ENCODE peak calls at places on chromosomes 16 and 17, in four cellular contexts. W is GM23248, F is cardiac muscle cell, O is HCT116. A is an unnamed sample. For H3K4me1, the result is how much of the 10 kb centered on the place peaks cover.

GRCh38 chr17:78961571-78961970 is 18.2 kb downstream of the LGALS3BP start:
- DNase-seq in O (no peak), W (no peak), F (no peak), A (no peak)

GRCh38 chr17:81926451-81927144 is 937 bp downstream of the MAFG start:
- DNase-seq in O (peak), F (peak), W (peak), A (peak)

GRCh38 chr16:31377210-31377903 is 15.8 kb upstream of the ITGAD start:
- DNase-seq in O (no peak), W (no peak), F (no peak), A (no peak)

GRCh38 chr17:35616506-35616905 is 29.4 kb downstream of the AP2B1 start:
- DNase-seq in W (no peak), F (no peak), O (no peak), A (no peak)

GRCh38 chr16:81715358-81716196 is 63.5 kb upstream of the PLCG2 start:
- DNase-seq in W (no peak), O (no peak), F (no peak), A (no peak)

GRCh38 chr17:77740481-77740880 is 218.0 kb upstream of the TNRC6C start:
- DNase-seq in F (no peak), O (no peak), W (no peak), A (no peak)

GRCh38 chr17:2040942-2041560 is 771 bp upstream of the OVCA2 start:
- DNase-seq in O (no peak), W (no peak), F (no peak), A (no peak)

GRCh38 chr16:12158428-12158827 is 181.9 kb downstream of the SNX29 start:
- DNase-seq in F (peak), W (peak), O (no peak), A (peak)

GRCh38 chr16:3642397-3643094 is 11.9 kb upstream of the DNASE1 start:
- DNase-seq in F (peak), W (no peak), O (peak), A (peak)

GRCh38 chr17:16222406-16222805 is 5.4 kb downstream of the PIGL start:
- DNase-seq in W (no peak), O (no peak), F (no peak), A (no peak)

GRCh38 chr16:17414421-17414820 is 56.3 kb downstream of the XYLT1 start:
- DNase-seq in O (no peak), W (no peak), F (no peak), A (no peak)

GRCh38 chr16:15509593-15510520 is 75.5 kb downstream of the BMERB1 start:
- DNase-seq in O (no peak), F (peak), W (peak), A (no peak)

GRCh38 chr17:44257815-44258750 is 9.9 kb downstream of the SLC4A1 start:
- DNase-seq in W (no peak), O (no peak), F (no peak), A (peak)

GRCh38 chr17:68048996-68049395 is 13.5 kb downstream of the KPNA2 start:
- DNase-seq in O (peak), F (no peak), W (peak), A (no peak)

GRCh38 chr17:47665655-47666054 is 15.9 kb downstream of the KPNB1 start:
- DNase-seq in W (peak), F (peak), O (no peak), A (peak)

GRCh38 chr17:45341389-45342158 is 24.8 kb upstream of the MAP3K14 start:
- DNase-seq in F (peak), O (peak), W (peak), A (peak)

GRCh38 chr17:3959295-3959899 is 4.8 kb downstream of the ATP2A3 start:
- DNase-seq in W (peak), F (peak), O (no peak), A (peak)

GRCh38 chr16:67198238-67198734 is 645 bp upstream of the ELMO3 start:
- DNase-seq in O (peak), F (peak), W (peak), A (peak)

GRCh38 chr16:2596747-2597559 is 59.1 kb downstream of the PDPK1 start:
- DNase-seq in F (no peak), W (no peak), O (no peak), A (peak)
- H3K4me1 ChIP-seq in F (under half), W (under half), O (under half), A (under half)

DNA sequence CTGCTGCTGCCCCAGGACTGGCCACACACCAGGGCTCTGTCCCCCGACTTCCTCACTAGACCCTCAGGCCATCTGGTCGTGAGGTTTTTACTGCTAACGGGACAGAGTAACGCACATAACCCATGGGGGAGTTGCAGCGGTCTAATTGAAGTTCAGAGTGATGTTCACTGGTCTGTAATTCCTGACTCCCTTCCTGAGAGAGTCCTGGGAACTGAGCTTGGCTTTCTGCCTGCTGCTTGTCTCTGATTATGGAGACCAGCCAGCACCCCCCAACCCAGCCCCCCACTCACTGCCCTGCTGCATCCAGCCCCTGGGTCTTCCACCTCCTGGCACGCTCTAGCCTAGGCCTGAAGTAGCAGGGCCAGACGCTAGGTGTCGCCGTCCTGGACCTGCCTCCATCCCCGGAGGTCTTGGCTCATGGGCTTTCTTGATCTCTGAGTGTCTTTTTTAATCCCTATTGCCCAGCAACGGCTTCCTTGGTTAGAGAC is 192.9 kb downstream of the CCDC182 start:
- DNase-seq in O (no peak), W (peak), F (peak), A (no peak)
- H3K4me1 ChIP-seq in O (under half), W (under half), F (under half), A (under half)

DNA sequence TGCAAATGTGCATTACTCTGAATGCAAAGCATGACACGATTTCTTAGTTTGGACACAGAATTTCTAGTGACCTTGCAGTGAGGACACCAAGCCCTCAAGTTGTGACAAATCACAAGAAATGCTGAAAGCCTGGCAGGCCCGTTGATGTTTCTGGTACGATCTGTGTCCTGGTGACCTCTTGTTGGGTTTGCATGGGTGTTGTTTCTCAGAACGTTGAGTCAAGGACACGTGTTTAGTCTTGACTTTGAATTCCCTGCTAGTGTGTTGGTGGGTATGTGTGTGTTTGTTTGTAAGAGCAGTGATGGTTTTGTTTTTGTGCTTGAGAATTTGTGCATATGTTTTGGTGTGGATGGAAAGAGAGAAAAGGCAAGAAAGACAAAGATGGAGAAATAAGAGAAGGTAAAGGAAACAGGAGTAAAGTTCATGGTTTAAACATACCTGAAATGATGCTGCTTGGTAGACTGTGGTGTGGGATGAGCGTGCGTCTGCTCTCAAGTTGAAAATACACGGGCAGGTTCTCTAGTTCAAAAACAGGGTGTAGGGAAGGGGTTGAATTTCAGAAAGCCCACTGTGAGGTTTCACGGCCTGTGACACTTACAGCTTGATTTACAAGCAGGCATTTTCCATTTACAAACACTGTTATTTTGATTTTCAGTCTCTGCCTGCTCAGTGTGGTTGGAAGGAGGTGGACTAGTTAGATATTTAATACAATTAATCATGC is 38.0 kb upstream of the MAF start:
- DNase-seq in O (no peak), W (no peak), F (no peak), A (no peak)
- H3K4me1 ChIP-seq in O (under half), W (under half), F (under half), A (under half)

DNA sequence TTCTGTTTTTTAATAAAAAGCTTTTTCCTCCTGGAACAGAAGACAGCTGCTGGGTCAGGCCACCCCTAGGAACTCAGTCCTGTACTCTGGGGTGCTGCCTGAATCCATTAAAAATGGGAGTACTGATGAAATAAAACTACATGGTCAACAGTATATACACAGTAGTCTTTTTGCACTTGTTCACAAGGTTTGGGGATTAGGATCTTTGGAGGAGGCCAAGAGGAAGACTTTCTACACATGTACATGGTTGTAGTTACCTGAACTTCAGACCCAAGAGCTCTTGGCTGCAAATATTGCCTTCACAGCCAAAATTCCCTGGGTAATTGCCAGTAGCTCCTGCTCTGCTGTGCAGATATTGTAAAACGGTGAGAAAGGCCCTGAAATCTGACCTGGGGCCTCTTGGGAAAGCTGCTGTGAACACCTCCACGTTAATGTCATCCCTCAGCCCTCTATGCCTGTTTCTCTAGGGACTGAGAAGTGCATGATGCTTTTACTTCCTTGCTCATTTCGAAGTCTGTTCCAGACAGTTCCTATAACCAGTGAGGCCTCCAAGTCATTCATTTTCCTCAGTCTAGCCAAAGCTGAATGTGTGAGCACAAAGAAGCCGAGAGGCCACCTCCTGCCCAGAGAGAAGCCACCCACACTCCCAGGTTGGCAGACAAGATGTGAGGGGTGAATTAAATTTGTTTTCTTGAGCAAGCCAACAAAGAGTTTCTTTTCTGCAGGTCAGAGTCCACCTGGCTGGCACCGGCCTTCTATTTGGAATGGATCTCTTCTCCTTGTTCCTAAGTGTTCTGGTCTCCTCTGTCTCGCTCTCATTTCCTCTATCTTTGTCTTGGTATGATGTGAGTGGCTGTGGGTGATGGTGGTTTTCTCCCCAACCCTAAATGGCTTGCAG is 15.9 kb downstream of the ANKRD40 start:
- DNase-seq in W (peak), O (no peak), F (no peak), A (no peak)
- H3K4me1 ChIP-seq in W (half or more), O (half or more), F (under half), A (half or more)